ENCODE peak calls at places on chromosomes 16 and 17, in four cellular contexts. I is psoas muscle, T is fibroblast of the aortic adventitia, G is choroid plexus epithelial cell. W is an unnamed sample.
A peak's percentile ranks its signal among the peaks of the same experiment; 100 is the strongest.

GRCh38 chr17:17874478-17874877 is 37.7 kb upstream of the SREBF1 start:
- DNase-seq in G (peak; percentile 28), T (peak; percentile 51), I (no peak), W (peak; percentile 28)

GRCh38 chr16:2609827-2610470 is 72.1 kb downstream of the PDPK1 start:
- DNase-seq in I (no peak), G (no peak), T (no peak), W (no peak)

GRCh38 chr17:50778471-50778870 is 11.2 kb upstream of the ANKRD40CL start:
- DNase-seq in T (no peak), G (no peak), I (no peak), W (no peak)

GRCh38 chr17:62675260-62675659 is 47.8 kb downstream of the MRC2 start:
- DNase-seq in I (peak; percentile 65), G (no peak), T (peak; percentile 56), W (no peak)

GRCh38 chr17:33682622-33683021 is 389.5 kb upstream of the ASIC2 start:
- DNase-seq in G (no peak), T (no peak), I (no peak), W (no peak)

GRCh38 chr17:18981642-18982424 is 22.7 kb downstream of the FAM83G start:
- DNase-seq in T (peak; percentile 64), G (peak; percentile 67), I (no peak), W (peak; percentile 54)

GRCh38 chr17:1168537-1169234 is 11.1 kb downstream of the ABR start:
- DNase-seq in G (no peak), T (no peak), I (no peak), W (no peak)

GRCh38 chr16:3171181-3171854 is 16.7 kb upstream of the OR1F1 start:
- DNase-seq in T (no peak), G (no peak), I (no peak), W (no peak)

GRCh38 chr16:57577691-57578224 is 35.3 kb downstream of the ADGRG5 start:
- DNase-seq in I (no peak), T (no peak), G (no peak), W (no peak)

GRCh38 chr16:17070882-17071592 is 399.7 kb downstream of the XYLT1 start:
- DNase-seq in T (no peak), I (no peak), G (no peak), W (no peak)

GRCh38 chr17:9226794-9227135 is 205.5 kb downstream of the NTN1 start:
- DNase-seq in T (no peak), G (no peak), I (no peak), W (no peak)

GRCh38 chr17:43774304-43775250 is 4.2 kb downstream of the DUSP3 start:
- DNase-seq in I (no peak), T (no peak), G (no peak), W (no peak)

GRCh38 chr16:15966420-15967222 is 17.2 kb downstream of the ABCC1 start:
- DNase-seq in T (peak; percentile 85), I (no peak), G (peak; percentile 61), W (peak; percentile 60)

GRCh38 chr17:17648762-17649161 is 32.5 kb upstream of the RAI1 start:
- DNase-seq in I (no peak), G (no peak), T (peak; percentile 77), W (peak; percentile 30)

GRCh38 chr17:10754109-10754508 is 24.3 kb upstream of the TMEM220 start:
- DNase-seq in T (peak; percentile 15), G (peak; percentile 48), I (peak; percentile 24), W (peak; percentile 33)

GRCh38 chr17:50129303-50129945 is 536 bp downstream of the SAMD14 start:
- DNase-seq in T (no peak), G (peak; percentile 66), I (no peak), W (peak; percentile 53)

GRCh38 chr17:56752263-56752662 is 81.5 kb downstream of the C17orf67 start:
- DNase-seq in I (no peak), T (no peak), G (no peak), W (peak; percentile 4)

GRCh38 chr17:43908111-43908721 is 880 bp upstream of the MPP2 start:
- DNase-seq in G (peak; percentile 72), T (peak; percentile 83), I (peak; percentile 62), W (peak; percentile 70)

DNA sequence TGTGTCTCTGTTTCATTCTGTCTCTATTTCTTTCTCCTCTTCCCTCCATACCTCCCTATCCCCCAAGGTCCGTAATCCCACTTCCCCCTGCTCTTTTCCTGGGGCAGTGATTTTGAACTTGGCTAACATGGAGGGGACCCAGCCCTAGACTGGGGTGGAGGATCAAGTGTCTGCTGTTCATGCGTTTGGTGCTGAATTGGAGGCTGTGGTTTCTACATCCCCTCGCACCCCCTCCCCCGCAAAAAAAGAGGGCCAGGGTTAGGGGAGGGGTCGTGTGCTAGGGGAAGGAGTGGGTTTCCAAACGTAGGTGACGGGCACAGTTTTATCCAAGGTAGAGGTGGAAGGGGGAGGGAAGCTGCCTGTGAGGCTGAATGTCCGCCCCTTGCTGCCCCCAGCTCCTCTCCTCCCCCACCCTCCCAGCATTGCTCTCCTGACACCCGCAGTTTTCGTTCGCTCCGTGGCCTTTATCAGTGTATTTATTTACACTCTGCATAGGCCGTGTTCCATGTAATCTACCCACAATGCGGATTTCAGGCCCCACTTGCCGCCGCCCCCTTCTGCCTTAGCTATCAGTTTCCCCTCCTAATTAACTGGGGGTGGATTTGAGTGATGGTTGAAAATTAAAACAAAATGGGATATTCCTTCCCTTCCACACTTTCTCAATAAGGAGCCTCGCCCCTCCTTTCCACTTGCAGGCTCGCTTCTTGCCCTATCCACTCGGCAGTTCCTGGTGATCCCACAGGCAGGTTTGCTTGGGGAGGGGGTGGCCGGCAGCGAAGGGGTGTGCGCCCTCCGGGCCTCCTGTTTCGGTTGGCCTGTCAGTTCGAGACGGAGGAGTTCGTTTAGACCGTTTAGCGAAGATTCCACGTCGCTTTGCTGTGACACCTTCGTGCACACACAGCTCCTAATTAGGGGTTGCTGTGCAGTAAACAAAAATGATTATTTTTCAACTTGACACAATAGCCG is 2.0 kb downstream of the GNAO1 start:
- DNase-seq in I (no peak), G (no peak), T (no peak), W (no peak)
- H3K4me3 ChIP-seq in I (peak overlapping the region; percentile 36), G (no peak overlapping the region), T (no peak overlapping the region), W (no peak overlapping the region)

DNA sequence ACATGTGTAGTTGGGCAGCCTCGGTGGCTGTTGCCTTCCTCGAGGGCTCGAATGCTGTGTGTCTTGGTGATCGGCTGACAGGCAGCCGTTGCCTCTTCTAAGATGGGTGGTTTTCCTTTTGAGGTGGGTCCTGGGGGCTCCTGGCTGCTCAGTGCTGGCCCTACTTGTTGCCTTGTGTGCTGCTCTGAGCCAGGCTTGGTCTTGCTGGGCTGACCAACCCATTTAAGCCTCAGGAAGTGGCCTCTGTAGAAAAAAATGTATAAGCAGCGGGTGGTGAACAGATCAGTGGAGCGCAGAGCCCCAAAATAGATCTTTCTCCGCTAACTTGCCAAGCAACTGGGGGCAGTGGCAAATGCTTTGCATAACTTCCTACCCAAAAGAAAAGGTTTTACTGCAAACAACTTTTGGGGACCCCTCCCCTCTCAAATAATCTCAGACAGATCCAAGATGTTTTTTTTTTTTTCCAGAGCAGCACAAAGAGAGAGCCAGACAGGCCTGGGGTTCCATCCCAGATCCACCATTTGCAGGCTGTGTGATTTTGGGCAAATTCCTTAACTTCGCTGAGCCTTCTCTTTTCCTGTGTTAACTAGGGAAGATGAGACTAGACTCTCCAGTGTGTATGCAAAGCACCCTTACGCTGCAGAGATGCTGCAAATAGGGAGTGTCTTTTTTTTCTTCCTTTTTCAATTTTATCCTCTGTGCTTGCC is 42.5 kb downstream of the PLCG2 start:
- DNase-seq in T (no peak), G (peak; percentile 64), I (no peak), W (no peak)
- H3K4me3 ChIP-seq in T (no peak overlapping the region), G (no peak overlapping the region), I (no peak overlapping the region), W (no peak overlapping the region)

GRCh38 chr17:8153957-8154607 is 1.9 kb upstream of the PER1 start:
- DNase-seq in I (peak; percentile 100), G (peak; percentile 100), T (peak; percentile 99), W (peak; percentile 100)
- H3K4me3 ChIP-seq in I (peak overlapping the region; percentile 97), G (peak overlapping the region; percentile 90), T (peak overlapping the region; percentile 80), W (peak overlapping the region; percentile 79)

GRCh38 chr17:13350466-13350865 is 251.3 kb downstream of the HS3ST3A1 start:
- DNase-seq in T (no peak), I (no peak), G (no peak), W (no peak)

GRCh38 chr17:13351046-13351445 is 250.7 kb downstream of the HS3ST3A1 start:
- DNase-seq in T (peak; percentile 54), I (no peak), G (peak; percentile 43), W (no peak)

GRCh38 chr17:13346592-13346991 is 255.1 kb downstream of the HS3ST3A1 start:
- DNase-seq in I (no peak), T (no peak), G (no peak), W (no peak)

GRCh38 chr17:13346996-13347762 is 254.6 kb downstream of the HS3ST3A1 start:
- DNase-seq in T (peak; percentile 88), I (no peak), G (peak; percentile 97), W (peak; percentile 93)

GRCh38 chr17:13346081-13346533 is 255.6 kb downstream of the HS3ST3A1 start:
- DNase-seq in T (peak; percentile 80), I (no peak), G (peak; percentile 99), W (peak; percentile 93)
- H3K4me3 ChIP-seq in T (no peak overlapping the region), I (no peak overlapping the region), G (no peak overlapping the region), W (no peak overlapping the region)

GRCh38 chr17:41578538-41578937 is 6.7 kb upstream of the KRT9 start:
- DNase-seq in G (no peak), I (no peak), T (no peak), W (no peak)
- H3K4me3 ChIP-seq in G (no peak overlapping the region), I (no peak overlapping the region), T (no peak overlapping the region), W (no peak overlapping the region)